ENCODE peak calls at places on chromosome 11, in four cellular contexts. O, E, S and X are unnamed samples.

GRCh38 chr11:35664977-35665441 is 2.4 kb downstream of the TRIM44 start:
- DNase-seq in O (no peak), E (peak; percentile 25), S (peak; percentile 14), X (no peak)

GRCh38 chr11:116879789-116880402 is 42.5 kb upstream of the APOA1 start:
- DNase-seq in O (peak; percentile 31), E (peak; percentile 66), S (peak; percentile 85), X (peak; percentile 65)

GRCh38 chr11:71140206-71140919 is 112.0 kb downstream of the SHANK2 start:
- DNase-seq in O (no peak), E (no peak), S (no peak), X (no peak)

GRCh38 chr11:124837491-124837856 is 27.8 kb upstream of the ROBO3 start:
- DNase-seq in O (peak; percentile 30), E (peak; percentile 64), S (peak; percentile 90), X (peak; percentile 58)

GRCh38 chr11:122902951-122903350 is 20.4 kb downstream of the JHY start:
- DNase-seq in O (no peak), E (no peak), S (no peak), X (no peak)

GRCh38 chr11:112613051-112613972 is 347.9 kb upstream of the NCAM1 start:
- DNase-seq in O (no peak), E (no peak), S (peak; percentile 34), X (peak; percentile 23)

GRCh38 chr11:10305262-10305963 is 540 bp downstream of the ADM start:
- DNase-seq in O (no peak), E (peak; percentile 16), S (peak; percentile 9), X (peak; percentile 33)

GRCh38 chr11:23897453-23898289 is 599.2 kb upstream of the LUZP2 start:
- DNase-seq in O (no peak), E (no peak), S (peak; percentile 94), X (no peak)

GRCh38 chr11:34603129-34604001 is 17.5 kb upstream of the EHF start:
- DNase-seq in O (no peak), E (peak; percentile 96), S (no peak), X (no peak)

GRCh38 chr11:75562836-75563484 is 907 bp downstream of the SERPINH1 start:
- DNase-seq in O (no peak), E (peak; percentile 82), S (peak; percentile 56), X (no peak)

GRCh38 chr11:77249427-77249826 is 52.1 kb downstream of the GDPD4 start:
- DNase-seq in O (no peak), E (no peak), S (peak; percentile 48), X (no peak)

GRCh38 chr11:55707029-55707428 is 45.0 kb downstream of the OR4C6 start:
- DNase-seq in O (peak; percentile 4), E (peak; percentile 44), S (peak; percentile 33), X (peak; percentile 25)

GRCh38 chr11:114233755-114234154 is 62.4 kb upstream of the NNMT start:
- DNase-seq in O (no peak), E (no peak), S (peak; percentile 0), X (no peak)

GRCh38 chr11:123800041-123800440 is 6.1 kb downstream of the OR6M1 start:
- DNase-seq in O (no peak), E (no peak), S (no peak), X (no peak)

GRCh38 chr11:70532728-70533127 is 134.4 kb downstream of the CTTN start:
- DNase-seq in O (no peak), E (no peak), S (peak; percentile 28), X (no peak)

GRCh38 chr11:65500262-65501004 is 1.6 kb downstream of the MALAT1 start:
- DNase-seq in O (no peak), E (peak; percentile 71), S (peak; percentile 58), X (no peak)

GRCh38 chr11:65785329-65786007 is 1.4 kb upstream of the OVOL1 start:
- DNase-seq in O (no peak), E (no peak), S (no peak), X (no peak)

GRCh38 chr11:31645747-31646146 is 136.2 kb downstream of the ELP4 start:
- DNase-seq in O (peak; percentile 13), E (peak; percentile 23), S (peak; percentile 88), X (peak; percentile 20)

GRCh38 chr11:71302911-71303310 is 50.5 kb upstream of the SHANK2 start:
- DNase-seq in O (no peak), E (no peak), S (no peak), X (no peak)

GRCh38 chr11:14148653-14149273 is 186.2 kb downstream of the SPON1 start:
- DNase-seq in O (peak; percentile 10), E (peak; percentile 16), S (peak; percentile 44), X (peak; percentile 16)

GRCh38 chr11:35629914-35630313 is 11.7 kb downstream of the FJX1 start:
- DNase-seq in O (peak; percentile 59), E (no peak), S (peak; percentile 100), X (peak; percentile 37)

GRCh38 chr11:7513210-7514098 is at the start of gene PPFIBP2:
- DNase-seq in O (peak; percentile 90), E (peak; percentile 72), S (peak; percentile 47), X (peak; percentile 58)
- TF ChIP-seq MAFK in O (no peak), E (no peak), S (no peak), X (no peak)

DNA sequence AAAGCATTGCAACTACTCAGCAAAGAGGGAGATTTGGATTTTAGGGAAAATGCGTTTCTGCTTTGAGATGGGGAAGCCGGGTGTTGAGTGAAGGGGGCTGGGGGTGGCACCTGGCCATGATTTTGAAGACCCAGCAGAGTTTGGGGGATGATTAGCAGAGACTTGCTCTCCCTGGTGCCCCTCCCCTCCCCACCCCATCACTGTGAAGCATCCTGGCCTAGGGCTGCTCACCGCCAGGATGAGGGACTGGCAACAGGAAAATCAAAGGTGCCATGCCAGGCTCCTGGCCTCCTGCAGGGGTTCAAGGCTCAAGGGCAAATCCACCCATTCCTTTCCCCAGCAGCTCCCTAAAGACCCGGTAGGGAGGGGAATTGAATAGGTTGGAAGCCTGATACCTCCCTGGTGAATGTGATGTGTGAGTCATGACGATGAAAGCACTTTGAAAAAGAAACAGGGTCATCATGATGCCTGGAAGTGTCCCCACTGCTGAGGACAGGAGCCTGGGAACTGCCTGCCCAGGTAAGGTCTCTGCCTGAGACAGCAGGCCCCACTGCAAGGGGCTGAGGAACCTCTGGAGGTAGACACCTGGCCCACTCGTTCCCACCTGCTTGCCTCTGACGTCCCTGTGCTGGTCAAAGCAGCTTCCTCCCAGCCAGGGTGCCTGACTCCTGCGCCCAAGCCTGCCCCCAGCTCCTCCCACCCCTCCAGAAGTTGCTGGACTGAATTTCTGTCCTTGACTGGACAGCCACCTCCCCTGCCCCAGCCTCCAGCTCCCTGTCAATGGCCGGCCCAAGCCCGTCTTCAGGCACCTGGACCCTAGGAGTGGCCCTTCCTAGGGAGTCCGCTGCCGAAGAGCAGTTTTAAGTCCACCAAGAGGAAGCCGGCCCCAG is 1.7 kb downstream of the CHST1 start:
- DNase-seq in O (no peak), E (no peak), S (peak; percentile 11), X (no peak)
- TF ChIP-seq MAFK in O (no peak), E (no peak), S (no peak), X (no peak)

GRCh38 chr11:12880327-12880726 is 128.8 kb upstream of the RASSF10 start:
- DNase-seq in O (no peak), E (no peak), S (no peak), X (no peak)

GRCh38 chr11:12876988-12877387 is 132.1 kb upstream of the RASSF10 start:
- DNase-seq in O (no peak), E (peak; percentile 56), S (no peak), X (no peak)

GRCh38 chr11:12871788-12872321 is 137.3 kb upstream of the RASSF10 start:
- DNase-seq in O (no peak), E (peak; percentile 41), S (peak; percentile 42), X (no peak)

GRCh38 chr11:12871251-12871650 is 137.9 kb upstream of the RASSF10 start:
- DNase-seq in O (no peak), E (no peak), S (no peak), X (no peak)

DNA sequence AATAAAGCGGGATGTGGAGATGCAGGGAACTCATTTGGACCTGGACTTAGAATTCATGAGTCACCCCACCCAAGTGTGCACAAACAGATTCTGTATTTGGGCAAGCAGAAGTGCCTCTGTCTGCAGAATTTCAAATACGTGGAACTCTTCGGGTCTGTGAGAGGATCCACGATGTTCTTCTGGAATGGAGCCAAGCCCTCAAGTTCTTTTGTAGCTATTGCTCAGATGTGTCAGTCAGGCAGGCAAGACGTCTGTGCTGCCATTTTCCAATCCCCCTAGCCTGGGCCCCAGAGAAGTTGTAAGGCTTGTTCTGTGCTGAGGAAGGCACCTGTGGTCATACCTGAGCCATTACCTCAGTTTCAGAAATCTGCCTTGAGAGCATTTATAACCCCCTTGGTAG is 132.8 kb upstream of the RASSF10 start:
- DNase-seq in O (no peak), E (no peak), S (no peak), X (no peak)
- TF ChIP-seq MAFK in O (no peak), E (no peak), S (no peak), X (no peak)

DNA sequence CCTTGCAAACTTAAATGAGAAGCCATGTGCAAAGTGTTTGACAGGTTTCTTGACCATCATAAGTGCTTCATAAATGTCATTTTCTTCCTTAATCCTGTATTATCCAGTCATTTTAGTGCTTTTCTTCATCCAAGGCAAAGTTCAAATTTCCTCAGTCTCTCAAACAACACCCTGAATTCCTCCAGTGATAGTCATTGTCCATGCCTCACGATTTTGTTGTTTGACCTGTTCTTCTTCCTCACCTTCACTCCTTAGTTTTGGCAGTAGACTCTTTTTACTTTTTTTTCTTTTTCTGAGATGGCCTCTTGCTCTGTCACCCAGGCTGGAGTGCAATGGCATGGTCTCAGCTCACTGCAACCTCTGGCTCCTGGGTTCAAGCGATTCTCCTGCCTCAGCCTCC is 1257.3 kb downstream of the FAM181B start:
- DNase-seq in O (no peak), E (no peak), S (no peak), X (no peak)
- TF ChIP-seq MAFK in O (no peak), E (no peak), S (no peak), X (no peak)

DNA sequence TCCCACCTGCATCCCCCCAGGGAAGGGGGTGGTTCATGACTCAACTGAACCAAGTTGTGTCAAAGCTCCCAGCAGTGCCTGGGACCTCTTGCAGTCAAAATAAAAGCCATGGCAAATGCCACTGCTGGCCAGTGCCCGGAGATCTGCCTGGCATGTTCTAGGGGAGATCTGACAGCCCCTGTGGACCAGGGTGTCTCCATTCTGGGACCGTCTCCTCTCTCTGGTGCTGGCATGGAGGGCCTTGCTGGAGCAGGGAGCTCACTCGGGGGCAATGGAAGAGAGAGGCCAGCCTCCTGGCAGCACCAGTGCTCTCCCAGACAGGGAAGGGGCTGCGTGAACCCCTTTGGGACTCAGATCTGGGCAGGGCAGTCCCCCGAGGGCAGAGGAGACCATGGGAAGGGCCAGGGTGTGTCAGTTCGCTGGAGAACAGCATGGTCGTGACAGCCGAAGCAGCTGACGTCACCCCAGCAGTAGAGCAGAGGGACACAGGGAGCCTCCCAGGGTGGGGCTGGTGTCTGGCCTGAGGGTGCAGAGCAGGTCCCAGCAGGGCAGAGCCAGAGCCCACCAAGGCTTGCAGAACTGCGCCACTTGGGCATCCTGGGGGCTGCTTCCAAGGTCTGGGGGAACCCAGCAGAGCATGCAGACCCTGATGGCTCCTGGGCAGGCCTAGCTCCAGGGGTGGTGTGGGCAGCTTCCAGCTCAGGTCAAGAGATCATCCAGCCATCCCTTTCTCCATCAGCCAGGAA is 70.9 kb upstream of the KCNQ1OT1 start:
- DNase-seq in O (no peak), E (no peak), S (no peak), X (no peak)
- TF ChIP-seq MAFK in O (no peak), E (no peak), S (no peak), X (no peak)

GRCh38 chr11:119744577-119744976 is 15.6 kb upstream of the NECTIN1 start:
- DNase-seq in O (no peak), E (no peak), S (no peak), X (no peak)

GRCh38 chr11:119743041-119743440 is 14.0 kb upstream of the NECTIN1 start:
- DNase-seq in O (no peak), E (no peak), S (no peak), X (no peak)

GRCh38 chr11:119739975-119740374 is 11.0 kb upstream of the NECTIN1 start:
- DNase-seq in O (no peak), E (no peak), S (no peak), X (no peak)

GRCh38 chr11:119741369-119742262 is 12.6 kb upstream of the NECTIN1 start:
- DNase-seq in O (peak; percentile 58), E (peak; percentile 54), S (no peak), X (peak; percentile 21)

GRCh38 chr11:119742263-119742861 is 13.4 kb upstream of the NECTIN1 start:
- DNase-seq in O (no peak), E (no peak), S (no peak), X (no peak)
- TF ChIP-seq MAFK in O (no peak), E (no peak), S (no peak), X (no peak)